ENCODE peak calls at places on chromosomes 1 and 21, in five cellular contexts. Z is neural progenitor cell, Y is MM.1S, W is SK-N-SH, X is hepatocyte. N is an unnamed sample.

GRCh38 chr1:192732787-192733186 is 76.1 kb upstream of the RGS2 start:
- DNase-seq in Z (no peak), Y (peak), W (peak), X (no peak), N (no peak)

GRCh38 chr1:94727846-94728715 is 92.1 kb upstream of the SLC44A3 start:
- DNase-seq in Z (no peak), Y (no peak), W (no peak), X (peak), N (peak)

GRCh38 chr1:39087109-39087834 is 61.1 kb downstream of the NDUFS5 start:
- DNase-seq in Z (no peak), Y (peak), W (no peak), X (no peak), N (peak)

GRCh38 chr1:154791292-154792278 is 78.5 kb downstream of the KCNN3 start:
- DNase-seq in Z (no peak), Y (peak), W (no peak), X (peak), N (peak)

GRCh38 chr1:237685553-237685952 is 205.2 kb downstream of the ZP4 start:
- DNase-seq in Z (no peak), Y (no peak), W (no peak), X (peak), N (no peak)

GRCh38 chr1:232280910-232281309 is 349.0 kb downstream of the SIPA1L2 start:
- DNase-seq in Z (peak), Y (no peak), W (no peak), X (no peak), N (no peak)

GRCh38 chr1:214416417-214417212 is 134.8 kb downstream of the PTPN14 start:
- DNase-seq in Z (no peak), Y (no peak), W (no peak), X (no peak), N (peak)

GRCh38 chr1:22509815-22510214 is 53.5 kb upstream of the EPHA8 start:
- DNase-seq in Z (no peak), Y (no peak), W (no peak), X (no peak), N (peak)

GRCh38 chr1:244768186-244768585 is 67.3 kb upstream of the COX20 start:
- DNase-seq in Z (no peak), Y (no peak), W (no peak), X (no peak), N (peak)

GRCh38 chr1:50955116-50955515 is 5.0 kb downstream of the FAF1 start:
- DNase-seq in Z (no peak), Y (no peak), W (no peak), X (no peak), N (no peak)

GRCh38 chr1:203528098-203528497 is 34.1 kb downstream of the OPTC start:
- DNase-seq in Z (peak), Y (no peak), W (no peak), X (no peak), N (no peak)

GRCh38 chr1:85612704-85613361 is 32.3 kb downstream of the CCN1 start:
- DNase-seq in Z (peak), Y (peak), W (no peak), X (peak), N (peak)

GRCh38 chr1:36099681-36100341 is 11.1 kb downstream of the ADPRS start:
- DNase-seq in Z (peak), Y (peak), W (peak), X (peak), N (peak)

GRCh38 chr1:12587981-12588620 is 29.9 kb downstream of the DHRS3 start:
- DNase-seq in Z (no peak), Y (no peak), W (no peak), X (no peak), N (no peak)

GRCh38 chr1:244346972-244347618 is 104.6 kb downstream of the ADSS2 start:
- DNase-seq in Z (no peak), Y (no peak), W (no peak), X (no peak), N (no peak)

GRCh38 chr21:32824950-32825349 is 53.4 kb upstream of the PAXBP1 start:
- DNase-seq in Z (no peak), Y (no peak), W (no peak), X (no peak), N (no peak)

GRCh38 chr1:19229828-19230325 is 19.8 kb upstream of the UBR4 start:
- DNase-seq in Z (no peak), Y (no peak), W (no peak), X (no peak), N (no peak)

GRCh38 chr1:11357291-11357690 is 84.3 kb downstream of the UBIAD1 start:
- DNase-seq in Z (no peak), Y (no peak), W (no peak), X (no peak), N (no peak)

GRCh38 chr1:44660176-44660575 is 14.1 kb downstream of the TMEM53 start:
- DNase-seq in Z (no peak), Y (no peak), W (peak), X (no peak), N (no peak)

GRCh38 chr1:905811-906531 is 17.8 kb upstream of the SAMD11 start:
- DNase-seq in Z (peak), Y (no peak), W (peak), X (peak), N (peak)
- TF ChIP-seq EZH2phosphoT487 in Z (no peak), Y (no peak), W (no peak), X (no peak), N (no peak)

GRCh38 chr1:170927955-170928850 is 7.1 kb upstream of the MROH9 start:
- DNase-seq in Z (no peak), Y (no peak), W (no peak), X (peak), N (peak)

GRCh38 chr1:170929412-170929834 is 5.9 kb upstream of the MROH9 start:
- DNase-seq in Z (no peak), Y (no peak), W (no peak), X (no peak), N (peak)

GRCh38 chr1:170931650-170932049 is 3.7 kb upstream of the MROH9 start:
- DNase-seq in Z (no peak), Y (no peak), W (no peak), X (no peak), N (no peak)

GRCh38 chr1:170932236-170932635 is 3.1 kb upstream of the MROH9 start:
- DNase-seq in Z (no peak), Y (peak), W (no peak), X (no peak), N (no peak)

GRCh38 chr1:170929835-170930554 is 5.3 kb upstream of the MROH9 start:
- DNase-seq in Z (peak), Y (peak), W (peak), X (peak), N (peak)
- H3K4me3 ChIP-seq in Z (no peak), Y (no peak), W (peak), X (no peak), N (peak)

GRCh38 chr21:28447453-28447852 is 545.2 kb downstream of the LTN1 start:
- DNase-seq in Z (no peak), Y (no peak), W (no peak), X (no peak), N (peak)
- H2AFZ ChIP-seq in Z (no peak), Y (no peak), W (no peak), X (no peak), N (no peak)

GRCh38 chr1:13730751-13731482 is 30.9 kb downstream of the PRDM2 start:
- DNase-seq in Z (no peak), Y (peak), W (no peak), X (no peak), N (no peak)
- TF ChIP-seq EZH2phosphoT487 in Z (no peak), Y (no peak), W (no peak), X (no peak), N (no peak)

GRCh38 chr1:70033934-70034333 is 171.4 kb downstream of the LRRC40 start:
- DNase-seq in Z (no peak), Y (no peak), W (no peak), X (no peak), N (no peak)
- H3K4me3 ChIP-seq in Z (no peak), Y (no peak), W (no peak), X (no peak), N (no peak)

GRCh38 chr21:40685121-40685630 is 161.8 kb downstream of the DSCAM start:
- DNase-seq in Z (no peak), Y (no peak), W (no peak), X (no peak), N (no peak)

GRCh38 chr21:40680311-40680710 is 166.6 kb downstream of the DSCAM start:
- DNase-seq in Z (peak), Y (peak), W (no peak), X (no peak), N (no peak)

GRCh38 chr21:40678681-40679284 is 168.2 kb downstream of the DSCAM start:
- DNase-seq in Z (no peak), Y (peak), W (no peak), X (no peak), N (no peak)

GRCh38 chr21:40683349-40683748 is 163.6 kb downstream of the DSCAM start:
- DNase-seq in Z (no peak), Y (no peak), W (no peak), X (no peak), N (no peak)

DNA sequence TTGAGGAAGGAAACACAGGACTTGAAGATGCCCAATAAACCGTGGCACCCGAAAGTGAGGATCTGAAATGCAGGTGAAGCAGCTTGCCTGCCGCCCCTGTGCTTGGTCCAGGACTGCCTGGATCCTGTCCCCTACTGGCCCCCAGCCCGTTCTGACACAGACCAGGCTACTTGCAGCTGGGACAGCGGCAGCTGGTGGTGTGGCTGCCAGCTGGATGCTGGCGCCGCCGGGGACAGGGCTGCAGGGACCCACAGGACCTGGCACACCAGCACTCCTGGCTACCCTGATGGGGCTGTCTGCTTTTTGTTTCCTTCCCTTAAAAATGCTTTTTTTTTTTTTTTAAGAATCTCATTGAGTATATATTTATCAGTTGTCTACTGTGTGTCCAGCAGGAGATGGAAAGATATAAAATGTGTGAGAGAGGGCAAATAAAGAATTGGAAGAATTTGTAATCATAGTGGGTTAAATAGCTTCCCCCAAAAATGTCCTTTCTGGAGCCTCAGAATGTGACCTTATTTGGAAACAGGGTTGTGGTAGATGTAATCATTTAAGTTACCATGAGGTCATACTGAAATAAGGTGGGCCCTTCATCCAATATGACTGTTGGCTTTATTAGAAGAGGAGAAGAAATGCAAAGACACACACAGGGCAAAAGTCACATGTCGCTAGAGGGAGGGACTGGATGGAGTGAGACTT is 165.6 kb downstream of the DSCAM start:
- DNase-seq in Z (no peak), Y (no peak), W (peak), X (no peak), N (no peak)
- H2AFZ ChIP-seq in Z (no peak), Y (no peak), W (no peak), X (no peak), N (no peak)

N was measured in GM23248.